ENCODE peak calls at places on chromosomes 2 and 18, in eight cellular contexts. B, W, S, Y, F, G, P and D are unnamed samples.
A peak's percentile ranks its signal among the peaks of the same experiment; 100 is the strongest.

GRCh38 chr2:130374587-130375290 is 18.9 kb downstream of the PTPN18 start:
- DNase-seq in Y (no peak), F (no peak), P (no peak), B (no peak), S (no peak), W (no peak), G (peak; percentile 41), D (no peak)

GRCh38 chr2:37775908-37776250 is 104.4 kb upstream of the CDC42EP3 start:
- DNase-seq in G (peak; percentile 80), S (no peak), P (peak; percentile 90), F (no peak), B (no peak), W (no peak), Y (no peak), D (no peak)

GRCh38 chr2:113981404-113982134 is 91.7 kb downstream of the ACTR3 start:
- DNase-seq in S (no peak), P (no peak), G (peak; percentile 49), F (no peak), B (no peak), W (no peak), Y (no peak), D (no peak)

GRCh38 chr18:33716061-33716683 is 138.2 kb downstream of the ASXL3 start:
- DNase-seq in S (no peak), P (no peak), G (no peak), F (no peak), B (no peak), Y (no peak), W (no peak), D (no peak)

GRCh38 chr2:118061135-118061955 is 26.9 kb upstream of the INSIG2 start:
- DNase-seq in W (peak; percentile 26), G (peak; percentile 80), F (peak; percentile 10), P (peak; percentile 44), Y (peak; percentile 83), B (no peak), S (no peak), D (no peak)

GRCh38 chr2:60415814-60416213 is 137.6 kb downstream of the BCL11A start:
- DNase-seq in S (no peak), F (no peak), P (no peak), W (no peak), G (no peak), Y (no peak), B (no peak), D (no peak)

GRCh38 chr2:27954771-27955384 is 64.3 kb downstream of the BABAM2 start:
- DNase-seq in W (peak; percentile 6), S (peak; percentile 95), F (peak; percentile 60), Y (peak; percentile 96), G (peak; percentile 99), P (peak; percentile 95), B (no peak), D (no peak)

GRCh38 chr2:172216348-172216933 is 113.7 kb upstream of the DLX2 start:
- DNase-seq in P (peak; percentile 73), Y (no peak), F (no peak), B (no peak), W (no peak), G (no peak), S (no peak), D (no peak)

GRCh38 chr2:85445316-85446295 is 27.1 kb downstream of the SH2D6 start:
- DNase-seq in Y (peak; percentile 76), G (peak; percentile 86), W (no peak), B (no peak), F (no peak), S (no peak), P (no peak), D (no peak)

GRCh38 chr2:85329181-85329651 is 1.4 kb upstream of the TGOLN2 start:
- DNase-seq in Y (no peak), W (no peak), F (no peak), G (no peak), B (no peak), S (no peak), P (no peak), D (no peak)

GRCh38 chr18:47595816-47596501 is 334.5 kb downstream of the SMAD2 start:
- DNase-seq in W (peak; percentile 37), S (no peak), G (no peak), F (peak; percentile 13), P (no peak), Y (no peak), B (no peak), D (no peak)

GRCh38 chr2:18050001-18050400 is 171.5 kb downstream of the KCNS3 start:
- DNase-seq in B (no peak), Y (no peak), G (no peak), F (no peak), S (no peak), W (no peak), P (no peak), D (no peak)

GRCh38 chr2:135337066-135337465 is 194.0 kb downstream of the ZRANB3 start:
- DNase-seq in Y (no peak), B (no peak), S (no peak), F (no peak), G (peak; percentile 11), P (no peak), W (no peak), D (no peak)

GRCh38 chr2:86097913-86098312 is 7.8 kb downstream of the POLR1A start:
- DNase-seq in S (no peak), F (no peak), W (no peak), G (no peak), Y (no peak), P (no peak), B (no peak), D (no peak)

GRCh38 chr2:167127135-167127534 is 238.9 kb downstream of the XIRP2 start:
- DNase-seq in Y (no peak), P (peak; percentile 39), W (peak; percentile 8), B (no peak), F (no peak), S (peak; percentile 41), G (peak; percentile 45), D (no peak)

GRCh38 chr2:44275915-44276279 is 617 bp downstream of the SLC3A1 start:
- DNase-seq in S (no peak), Y (peak; percentile 38), W (no peak), B (no peak), G (peak; percentile 26), F (no peak), P (peak; percentile 52), D (no peak)

GRCh38 chr2:219249203-219249980 is 3.7 kb upstream of the TUBA4B start:
- DNase-seq in P (peak; percentile 97), W (peak; percentile 11), S (peak; percentile 18), G (peak; percentile 96), F (peak; percentile 55), B (no peak), Y (peak; percentile 49), D (no peak)

GRCh38 chr2:120237491-120237902 is 14.3 kb upstream of the TMEM185B start:
- DNase-seq in P (peak; percentile 28), B (no peak), Y (peak; percentile 66), F (peak; percentile 73), S (no peak), G (peak; percentile 57), W (no peak), D (no peak)

GRCh38 chr2:238700122-238700457 is 147.8 kb upstream of the TWIST2 start:
- DNase-seq in P (no peak), Y (no peak), G (peak; percentile 82), F (no peak), B (no peak), S (no peak), W (no peak), D (no peak)

GRCh38 chr2:162686336-162686735 is 152.2 kb downstream of the KCNH7 start:
- DNase-seq in B (no peak), P (no peak), F (no peak), G (no peak), Y (no peak), W (no peak), S (no peak), D (no peak)

GRCh38 chr2:133755515-133756311 is 187.4 kb upstream of the NCKAP5 start:
- DNase-seq in B (no peak), F (no peak), G (peak; percentile 98), P (no peak), S (no peak), W (no peak), Y (peak; percentile 77), D (no peak)

GRCh38 chr2:43462866-43463641 is 132.8 kb downstream of the THADA start:
- DNase-seq in F (no peak), P (no peak), G (no peak), B (no peak), W (no peak), S (no peak), Y (no peak), D (no peak)

GRCh38 chr2:217785544-217786045 is 217.2 kb downstream of the TNS1 start:
- DNase-seq in F (peak; percentile 72), Y (peak; percentile 29), B (peak; percentile 59), G (peak; percentile 77), S (peak; percentile 49), P (peak; percentile 31), W (peak; percentile 88), D (peak; percentile 96)

GRCh38 chr18:35582899-35583558 is 1.5 kb downstream of the GALNT1 start:
- DNase-seq in G (peak; percentile 39), B (no peak), F (no peak), W (no peak), S (no peak), P (no peak), Y (no peak), D (no peak)

GRCh38 chr18:78891185-78891762 is 88.3 kb upstream of the SALL3 start:
- DNase-seq in P (no peak), B (no peak), S (no peak), Y (no peak), F (no peak), G (no peak), W (no peak), D (no peak)

GRCh38 chr2:227822416-227823003 is 8.9 kb downstream of the CCL20 start:
- DNase-seq in Y (no peak), S (no peak), W (no peak), P (no peak), G (no peak), B (no peak), F (no peak), D (no peak)

GRCh38 chr18:8052237-8052701 is 485.2 kb downstream of the PTPRM start:
- DNase-seq in Y (no peak), P (peak; percentile 33), B (no peak), F (no peak), W (no peak), S (no peak), G (peak; percentile 36), D (no peak)

GRCh38 chr2:172181840-172182239 is 79.1 kb upstream of the DLX2 start:
- DNase-seq in W (no peak), B (no peak), P (no peak), Y (no peak), F (no peak), S (no peak), G (peak; percentile 11), D (no peak)

GRCh38 chr2:219230201-219230540 is 565 bp downstream of the ANKZF1 start:
- DNase-seq in W (peak; percentile 61), G (peak; percentile 57), S (no peak), Y (no peak), F (no peak), P (no peak), B (no peak), D (no peak)